ENCODE peak calls at places on chromosomes 4 and X, in ten cellular contexts. P, I, J, R, Q, O, N, X, L and K are unnamed samples.

GRCh38 chrX:53682885-53683555 is 3.5 kb downstream of the HUWE1 start:
- DNase-seq in R (peak; percentile 31), I (no peak), N (peak; percentile 27), L (no peak), X (peak; percentile 55), O (no peak), Q (peak; percentile 6), J (peak; percentile 32), P (peak; percentile 43), K (peak; percentile 39)

GRCh38 chr4:126701756-126702155 is 931.0 kb upstream of the INTU start:
- DNase-seq in O (peak; percentile 33), R (peak; percentile 60), J (peak; percentile 10), I (no peak), N (no peak), L (peak; percentile 38), X (no peak), Q (no peak), P (no peak), K (peak; percentile 32)

GRCh38 chr4:127829014-127829413 is 46.9 kb downstream of the HSPA4L start:
- DNase-seq in R (no peak), X (no peak), J (no peak), P (no peak), N (no peak), L (no peak), O (no peak), I (no peak), Q (no peak), K (no peak)

GRCh38 chrX:134013092-134013497 is 27.7 kb upstream of the GPC3 start:
- DNase-seq in L (no peak), O (no peak), R (no peak), J (no peak), X (no peak), P (peak; percentile 34), Q (no peak), I (no peak), N (no peak), K (peak; percentile 80)

GRCh38 chrX:153908219-153908875 is 3.9 kb downstream of the AVPR2 start:
- DNase-seq in I (no peak), P (no peak), R (no peak), L (no peak), Q (no peak), J (no peak), X (no peak), O (no peak), N (no peak), K (no peak)

GRCh38 chr4:6839579-6839978 is 57.1 kb downstream of the KIAA0232 start:
- DNase-seq in X (no peak), J (no peak), N (no peak), L (no peak), I (no peak), R (no peak), O (no peak), P (no peak), Q (no peak), K (no peak)

GRCh38 chrX:18617351-18617750 is 54.6 kb downstream of the RS1 start:
- DNase-seq in N (no peak), Q (no peak), L (peak; percentile 16), R (no peak), X (peak; percentile 65), P (peak; percentile 89), O (no peak), J (peak; percentile 26), I (peak; percentile 27), K (peak; percentile 84)

GRCh38 chr4:172042714-172043114 is 229.5 kb downstream of the GALNTL6 start:
- DNase-seq in O (no peak), N (no peak), P (peak; percentile 53), I (no peak), J (peak; percentile 3), L (no peak), Q (no peak), X (peak; percentile 51), R (no peak), K (peak; percentile 40)

GRCh38 chr4:88737304-88738015 is 39.8 kb upstream of the NAP1L5 start:
- DNase-seq in N (peak; percentile 68), O (no peak), R (peak; percentile 88), I (no peak), Q (no peak), L (no peak), P (no peak), J (peak; percentile 94), X (peak; percentile 30), K (peak; percentile 13)

GRCh38 chr4:78542373-78542772 is 9.2 kb upstream of the ANXA3 start:
- DNase-seq in N (no peak), O (no peak), J (no peak), L (no peak), R (no peak), X (no peak), Q (no peak), P (peak; percentile 85), I (no peak), K (peak; percentile 90)

GRCh38 chr4:22787753-22788389 is 95.1 kb downstream of the GBA3 start:
- DNase-seq in N (no peak), X (no peak), J (no peak), P (no peak), L (no peak), O (no peak), I (no peak), R (no peak), Q (no peak), K (no peak)

GRCh38 chr4:185399466-185399865 is 2.8 kb downstream of the ANKRD37 start:
- DNase-seq in I (no peak), L (no peak), Q (no peak), N (no peak), O (no peak), P (no peak), J (no peak), R (no peak), X (no peak), K (peak; percentile 11)

GRCh38 chrX:148572332-148572731 is 71.9 kb downstream of the AFF2 start:
- DNase-seq in X (no peak), R (no peak), P (no peak), J (no peak), N (no peak), I (no peak), L (no peak), O (no peak), Q (no peak), K (peak; percentile 35)

GRCh38 chr4:172168888-172169287 is 355.7 kb downstream of the GALNTL6 start:
- DNase-seq in L (no peak), N (no peak), Q (no peak), P (no peak), X (no peak), J (no peak), R (no peak), O (no peak), I (peak; percentile 13), K (no peak)

GRCh38 chr4:84378277-84378838 is 120.7 kb downstream of the NKX6-1 start:
- DNase-seq in J (no peak), Q (no peak), O (no peak), X (no peak), N (no peak), P (no peak), L (no peak), R (no peak), I (no peak), K (no peak)

GRCh38 chrX:54358424-54359211 is 772 bp upstream of the WNK3 start:
- DNase-seq in O (no peak), X (peak; percentile 84), Q (no peak), R (peak; percentile 72), J (peak; percentile 19), P (no peak), I (peak; percentile 1), L (no peak), N (peak; percentile 46), K (peak; percentile 29)

GRCh38 chr4:74618659-74619058 is 173.7 kb downstream of the AREG start:
- DNase-seq in I (no peak), N (no peak), Q (no peak), O (no peak), P (peak; percentile 84), J (no peak), R (no peak), L (no peak), X (no peak), K (peak; percentile 78)

GRCh38 chrX:106613277-106613676 is 1.5 kb downstream of the RADX start:
- DNase-seq in P (no peak), L (no peak), I (no peak), R (no peak), Q (no peak), J (no peak), O (no peak), X (no peak), N (no peak), K (no peak)
- H3K4me3 ChIP-seq in P (no peak overlapping the region), L (no peak overlapping the region), I (no peak overlapping the region), R (no peak overlapping the region), Q (peak overlapping the region; percentile 95), J (peak overlapping the region; percentile 59), O (no peak overlapping the region), X (no peak overlapping the region), N (peak overlapping the region; percentile 89), K (no peak overlapping the region)

GRCh38 chr4:184348311-184349233 is 125.8 kb downstream of the IRF2 start:
- DNase-seq in I (peak; percentile 39), X (peak; percentile 87), P (no peak), N (no peak), R (no peak), Q (no peak), J (no peak), L (no peak), O (no peak), K (peak; percentile 73)
- H3K4me3 ChIP-seq in I (no peak overlapping the region), X (no peak overlapping the region), P (no peak overlapping the region), N (no peak overlapping the region), R (no peak overlapping the region), Q (no peak overlapping the region), J (no peak overlapping the region), L (no peak overlapping the region), O (no peak overlapping the region), K (no peak overlapping the region)

DNA sequence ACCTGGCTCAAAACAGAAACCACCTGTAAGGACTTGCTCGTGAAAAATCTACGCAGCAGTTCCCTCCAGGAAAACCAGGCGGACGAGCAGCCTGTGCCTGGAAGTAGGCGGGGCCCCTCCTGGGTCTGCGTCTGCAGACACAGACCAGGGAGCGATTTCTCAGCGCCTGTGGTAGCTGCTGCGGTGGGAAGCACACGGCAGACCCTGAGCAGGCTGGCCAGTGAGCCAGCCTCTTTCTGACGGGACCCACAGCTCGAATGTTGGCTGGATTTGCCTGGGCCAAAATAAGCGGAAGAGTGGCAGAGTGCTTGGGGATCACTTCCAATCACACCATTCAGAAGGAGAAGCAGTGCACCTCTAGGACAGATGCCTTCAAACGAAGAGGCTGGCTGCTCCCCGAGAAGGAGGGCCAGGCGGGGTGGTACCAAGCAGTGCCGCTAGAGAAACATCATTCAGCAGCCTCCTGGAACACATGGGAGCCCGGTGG is 86.0 kb downstream of the GATB start:
- DNase-seq in R (peak; percentile 78), L (no peak), X (peak; percentile 83), P (no peak), N (no peak), O (no peak), Q (no peak), J (peak; percentile 77), I (no peak), K (peak; percentile 83)
- H3K4me3 ChIP-seq in R (peak overlapping the region; percentile 17), L (no peak overlapping the region), X (no peak overlapping the region), P (no peak overlapping the region), N (no peak overlapping the region), O (no peak overlapping the region), Q (no peak overlapping the region), J (peak overlapping the region; percentile 53), I (no peak overlapping the region), K (no peak overlapping the region)

DNA sequence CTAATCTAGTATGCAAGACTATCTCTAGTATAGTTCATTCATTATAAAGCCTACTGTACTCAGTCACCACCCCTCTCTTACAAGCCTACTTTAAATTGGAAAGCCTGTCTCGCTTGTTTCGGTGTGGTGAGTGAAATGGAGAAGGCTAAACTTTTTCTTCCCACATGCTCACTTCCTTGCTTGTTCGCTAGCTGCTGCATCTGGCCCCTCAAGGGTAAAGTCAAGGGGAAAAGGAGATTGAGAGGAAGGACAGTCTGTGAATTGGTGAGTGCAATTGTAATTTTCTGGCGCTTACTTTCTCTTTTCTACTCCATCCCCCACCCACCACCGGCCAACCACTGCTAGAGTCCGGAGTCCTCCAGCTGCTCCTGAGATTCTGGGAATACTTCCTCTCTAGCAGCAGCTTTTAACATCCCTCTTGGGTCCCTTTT is 12.1 kb upstream of the ARAP2 start:
- DNase-seq in P (no peak), I (no peak), J (no peak), L (no peak), N (no peak), Q (no peak), O (no peak), R (peak; percentile 62), X (no peak), K (no peak)
- H3K4me3 ChIP-seq in P (no peak overlapping the region), I (no peak overlapping the region), J (no peak overlapping the region), L (no peak overlapping the region), N (peak overlapping the region; percentile 15), Q (peak overlapping the region; percentile 49), O (no peak overlapping the region), R (peak overlapping the region; percentile 13), X (no peak overlapping the region), K (no peak overlapping the region)